ENCODE peak calls at places on chromosomes 7 and 10, in eight cellular contexts. R is stomach, V is HCT116, I is heart left ventricle, F is GM12878, W is A549, Q is prostate gland, K is breast epithelium. A is an unnamed sample.
A peak's percentile ranks its signal among the peaks of the same experiment; 100 is the strongest.

GRCh38 chr7:99008921-99009530 is 130.7 kb downstream of the TRRAP start:
- DNase-seq in F (no peak), W (no peak), V (no peak), Q (no peak), R (no peak), K (peak; percentile 11), I (no peak), A (peak; percentile 0)

GRCh38 chr7:130124711-130125110 is 54.4 kb downstream of the KLHDC10 start:
- DNase-seq in K (no peak), V (no peak), Q (no peak), F (no peak), W (no peak), R (no peak), I (no peak), A (no peak)

GRCh38 chr10:128629111-128630096 is 503.2 kb upstream of the MKI67 start:
- DNase-seq in F (no peak), W (peak; percentile 15), Q (no peak), V (peak; percentile 98), R (peak; percentile 43), I (no peak), K (peak; percentile 77), A (no peak)

GRCh38 chr7:130560972-130561371 is 69.1 kb downstream of the MEST start:
- DNase-seq in R (no peak), K (no peak), F (peak; percentile 40), I (no peak), W (peak; percentile 17), V (peak; percentile 26), Q (no peak), A (no peak)

GRCh38 chr7:95549818-95550529 is 46.3 kb downstream of the PDK4 start:
- DNase-seq in Q (peak; percentile 98), V (peak; percentile 51), F (no peak), R (peak; percentile 94), W (peak; percentile 74), I (peak; percentile 95), K (peak; percentile 97), A (peak; percentile 96)

GRCh38 chr10:61662794-61663259 is at the start of gene CABCOCO1:
- DNase-seq in F (no peak), W (peak; percentile 72), Q (peak; percentile 67), V (peak; percentile 47), I (peak; percentile 71), K (no peak), R (peak; percentile 71), A (peak; percentile 65)

GRCh38 chr10:44334621-44335184 is 50.2 kb downstream of the CXCL12 start:
- DNase-seq in Q (no peak), R (no peak), W (no peak), F (no peak), K (no peak), I (no peak), V (no peak), A (no peak)

GRCh38 chr10:3803295-3803883 is 18.4 kb upstream of the KLF6 start:
- DNase-seq in R (no peak), Q (no peak), I (no peak), W (no peak), K (no peak), F (no peak), V (no peak), A (no peak)

GRCh38 chr10:31017534-31018361 is 13.9 kb downstream of the ZNF438 start:
- DNase-seq in I (no peak), V (no peak), W (no peak), K (no peak), F (no peak), Q (no peak), R (no peak), A (no peak)

GRCh38 chr10:31020128-31020527 is 11.5 kb downstream of the ZNF438 start:
- DNase-seq in R (no peak), I (no peak), V (no peak), Q (no peak), K (no peak), W (no peak), F (no peak), A (peak; percentile 49)

GRCh38 chr10:31023558-31023957 is 8.1 kb downstream of the ZNF438 start:
- DNase-seq in K (no peak), W (no peak), V (no peak), Q (no peak), F (no peak), R (no peak), I (no peak), A (peak; percentile 68)

GRCh38 chr10:31014146-31014880 is 17.4 kb downstream of the ZNF438 start:
- DNase-seq in Q (no peak), W (no peak), V (no peak), K (no peak), R (no peak), F (no peak), I (no peak), A (no peak)

GRCh38 chr10:31018977-31019376 is 12.7 kb downstream of the ZNF438 start:
- DNase-seq in K (no peak), V (no peak), F (no peak), W (no peak), R (no peak), Q (no peak), I (no peak), A (no peak)
- H3K4me1 ChIP-seq in K (no peaks in the 10 kb centered on the region), V (no peaks in the 10 kb centered on the region), F (peaks cover 7% of the 10 kb centered on the region), W (no peaks in the 10 kb centered on the region), R (peaks cover 44% of the 10 kb centered on the region), Q (no peaks in the 10 kb centered on the region), I (peaks cover 8% of the 10 kb centered on the region), A (peaks cover 47% of the 10 kb centered on the region)

GRCh38 chr7:102975854-102976253 is 63.1 kb downstream of the LRRC17 start:
- DNase-seq in Q (no peak), F (no peak), R (no peak), V (no peak), I (no peak), K (no peak), W (no peak), A (no peak)

GRCh38 chr7:102976493-102976892 is 63.7 kb downstream of the LRRC17 start:
- DNase-seq in R (no peak), I (no peak), F (no peak), V (no peak), Q (no peak), K (no peak), W (no peak), A (no peak)

GRCh38 chr7:102978280-102978679 is 65.5 kb downstream of the LRRC17 start:
- DNase-seq in I (peak; percentile 35), W (peak; percentile 25), Q (no peak), V (peak; percentile 67), K (no peak), F (no peak), R (peak; percentile 69), A (no peak)

GRCh38 chr7:102973096-102973802 is 60.4 kb downstream of the LRRC17 start:
- DNase-seq in W (no peak), F (no peak), I (no peak), K (no peak), V (no peak), R (no peak), Q (no peak), A (no peak)

DNA sequence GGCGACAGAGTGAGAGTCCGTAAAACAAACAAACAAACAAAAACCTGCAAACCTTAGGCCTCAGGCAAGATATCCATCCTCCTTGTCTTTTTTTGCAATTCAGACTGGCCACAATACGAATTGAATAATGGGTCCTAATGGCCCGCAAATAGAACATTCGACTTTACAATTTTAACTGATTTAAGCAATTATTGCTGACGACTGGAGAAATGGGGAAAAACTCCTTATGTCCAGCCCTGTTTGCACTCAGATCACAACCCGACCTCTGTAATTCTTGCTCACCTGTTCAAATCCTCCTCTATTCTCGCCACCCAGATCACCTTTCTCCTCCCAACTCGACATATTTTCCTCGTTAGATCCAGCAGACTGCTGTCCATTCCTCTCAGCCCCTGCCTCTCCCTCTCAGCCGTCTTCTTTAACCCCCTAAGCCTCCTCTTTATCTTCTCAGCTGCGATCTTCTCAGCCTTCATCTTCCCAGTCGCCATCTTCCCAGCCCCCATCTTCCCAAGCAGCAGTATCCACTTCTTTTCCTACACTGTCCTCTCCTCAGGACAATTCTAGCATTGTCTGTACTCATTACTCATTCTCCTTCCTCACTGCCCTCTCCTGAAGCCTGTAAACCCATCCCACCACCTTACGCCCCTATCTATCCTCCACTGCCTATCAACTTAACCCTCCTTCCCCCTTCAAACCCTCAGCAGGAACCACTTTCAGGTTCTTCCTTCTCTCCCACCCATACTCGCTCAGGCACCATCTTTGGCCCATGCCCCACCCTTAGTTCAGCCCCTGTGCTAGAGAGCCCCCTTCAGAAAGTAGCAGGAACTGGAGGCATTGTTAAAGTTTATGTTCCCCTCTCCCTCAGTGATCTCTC is 61.8 kb downstream of the LRRC17 start:
- DNase-seq in R (no peak), W (no peak), Q (no peak), F (no peak), V (no peak), I (no peak), K (no peak), A (no peak)
- TF ChIP-seq POLR2A in R (no peak), W (no peak), Q (no peak), F (no peak), V (no peak), I (no peak), K (no peak), A (no peak)

GRCh38 chr7:22866965-22867364 is 44.3 kb upstream of the TOMM7 start:
- DNase-seq in I (no peak), K (no peak), Q (no peak), V (no peak), R (no peak), F (no peak), W (no peak), A (no peak)

GRCh38 chr7:22868509-22868908 is 45.9 kb upstream of the TOMM7 start:
- DNase-seq in V (no peak), W (no peak), Q (no peak), I (no peak), F (no peak), R (no peak), K (no peak), A (no peak)

GRCh38 chr7:22864855-22865606 is 42.4 kb upstream of the TOMM7 start:
- DNase-seq in I (no peak), R (no peak), W (no peak), V (no peak), F (no peak), Q (no peak), K (no peak), A (no peak)

GRCh38 chr7:22865607-22865970 is 42.9 kb upstream of the TOMM7 start:
- DNase-seq in R (no peak), W (no peak), Q (no peak), F (no peak), K (no peak), I (no peak), V (no peak), A (no peak)

GRCh38 chr7:22867589-22867988 is 44.9 kb upstream of the TOMM7 start:
- DNase-seq in K (no peak), Q (no peak), R (no peak), I (no peak), V (no peak), F (no peak), W (no peak), A (no peak)
- H3K27ac ChIP-seq in K (peak overlapping the region; percentile 86), Q (no peak overlapping the region), R (no peak overlapping the region), I (peak overlapping the region; percentile 76), V (no peak overlapping the region), F (no peak overlapping the region), W (no peak overlapping the region), A (no peak overlapping the region)

GRCh38 chr10:90373911-90374310 is 483.9 kb downstream of the HTR7 start:
- DNase-seq in K (no peak), V (no peak), R (no peak), I (no peak), F (no peak), W (no peak), Q (no peak), A (no peak)

DNA sequence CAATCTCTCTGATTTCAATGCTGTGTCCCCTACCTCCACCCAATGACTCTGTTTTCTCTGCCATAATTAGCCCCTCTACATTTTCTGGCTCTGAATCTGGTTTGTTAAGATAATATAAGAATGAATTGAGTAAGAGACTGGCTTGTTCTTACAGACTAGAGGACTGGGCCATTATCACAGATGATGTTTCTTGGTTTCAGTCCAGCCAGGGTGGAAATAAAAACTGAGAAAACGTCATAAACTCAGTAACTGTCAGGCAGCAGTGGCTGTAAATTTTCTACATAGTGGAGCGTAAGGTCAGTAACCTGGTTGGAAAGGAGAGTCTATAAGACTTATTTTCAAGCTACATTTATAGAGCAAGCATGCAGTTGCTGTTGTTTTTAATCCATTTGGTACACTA is 485.4 kb downstream of the HTR7 start:
- DNase-seq in K (no peak), Q (no peak), V (no peak), W (no peak), F (no peak), I (no peak), R (no peak), A (no peak)
- H3K4me1 ChIP-seq in K (no peaks in the 10 kb centered on the region), Q (no peaks in the 10 kb centered on the region), V (no peaks in the 10 kb centered on the region), W (no peaks in the 10 kb centered on the region), F (no peaks in the 10 kb centered on the region), I (no peaks in the 10 kb centered on the region), R (no peaks in the 10 kb centered on the region), A (no peaks in the 10 kb centered on the region)